ENCODE peak calls at places on chromosomes 13 and 19, in four cellular contexts. G, P, O and S are unnamed samples.

GRCh38 chr19:3978145-3978544 is 7.1 kb downstream of the EEF2 start:
- DNase-seq in G (no peak), P (no peak), O (no peak), S (no peak)

GRCh38 chr19:3285647-3286176 is 61.3 kb downstream of the CELF5 start:
- DNase-seq in G (no peak), P (peak; percentile 91), O (no peak), S (peak; percentile 59)

GRCh38 chr13:80040219-80040976 is 300.5 kb downstream of the SPRY2 start:
- DNase-seq in G (no peak), P (no peak), O (no peak), S (no peak)

GRCh38 chr19:49651871-49652722 is 10.1 kb downstream of the SCAF1 start:
- DNase-seq in G (no peak), P (no peak), O (no peak), S (no peak)

GRCh38 chr13:104099750-104100149 is 1033.5 kb upstream of the SLC10A2 start:
- DNase-seq in G (no peak), P (no peak), O (no peak), S (no peak)

GRCh38 chr19:39320948-39321831 is 527 bp upstream of the LRFN1 start:
- DNase-seq in G (no peak), P (peak; percentile 95), O (no peak), S (no peak)

GRCh38 chr13:38636106-38636505 is 50.8 kb upstream of the FREM2 start:
- DNase-seq in G (no peak), P (no peak), O (no peak), S (no peak)

GRCh38 chr13:48748681-48749080 is 95.0 kb downstream of the CYSLTR2 start:
- DNase-seq in G (no peak), P (no peak), O (no peak), S (no peak)

GRCh38 chr19:46426506-46427162 is 2.1 kb downstream of the PNMA8C start:
- DNase-seq in G (no peak), P (peak; percentile 94), O (no peak), S (peak; percentile 71)

GRCh38 chr19:35773020-35773809 is 2.1 kb upstream of the ARHGAP33 start:
- DNase-seq in G (no peak), P (no peak), O (no peak), S (no peak)

GRCh38 chr13:107819071-107819470 is 396.3 kb downstream of the LIG4 start:
- DNase-seq in G (no peak), P (no peak), O (no peak), S (no peak)

DNA sequence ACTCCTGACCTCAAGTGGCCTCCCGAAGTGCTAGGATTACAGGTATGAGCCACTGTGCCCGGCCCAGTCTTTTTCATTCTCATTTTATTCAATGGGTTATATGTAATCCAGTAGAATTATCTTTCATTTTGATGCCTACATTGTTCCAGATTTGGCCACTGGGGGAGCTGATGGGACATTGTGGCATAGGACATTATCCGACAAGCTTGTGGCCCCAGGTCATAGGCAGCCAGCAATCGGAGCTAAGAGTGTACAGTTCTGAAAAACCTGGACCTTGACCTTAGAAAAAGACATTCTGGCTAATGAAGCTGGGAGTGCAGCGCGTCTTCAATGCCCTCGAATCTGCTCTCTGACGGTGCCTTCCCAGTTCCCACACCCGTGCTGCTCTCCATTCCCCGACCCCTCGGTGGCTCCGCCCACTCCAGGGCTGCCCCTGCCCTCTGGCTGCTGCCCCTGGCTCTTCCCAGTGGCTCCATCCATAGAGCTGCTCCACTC is 108.7 kb downstream of the TEX29 start:
- DNase-seq in G (no peak), P (peak; percentile 54), O (no peak), S (peak; percentile 49)
- TF ChIP-seq JUND in G (no peak), P (no peak), O (no peak), S (no peak)

GRCh38 chr19:6800991-6801396 is 28.5 kb downstream of the VAV1 start:
- DNase-seq in G (no peak), P (no peak), O (no peak), S (peak; percentile 19)
- TF ChIP-seq CHD2 in G (no peak), P (no peak), O (no peak), S (no peak)

DNA sequence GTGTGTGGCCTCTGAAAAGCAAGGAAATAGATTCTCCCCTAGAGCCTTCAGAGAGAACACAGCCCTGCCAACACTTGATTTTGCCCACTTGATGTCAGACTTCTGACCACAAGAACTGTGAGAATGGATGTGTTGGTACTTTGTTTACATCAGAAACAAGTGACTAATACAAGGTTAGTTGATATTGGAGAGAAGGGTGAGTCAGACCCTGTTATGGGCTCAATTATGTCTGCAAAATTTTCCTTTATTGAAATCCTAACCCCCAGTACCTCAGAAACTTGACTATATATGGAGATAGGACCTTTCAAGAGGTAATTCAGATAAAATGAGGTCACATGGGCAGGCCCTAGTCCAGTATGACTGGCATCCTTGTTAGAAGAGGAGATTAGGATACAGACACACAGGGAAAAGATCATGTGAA is 226.7 kb downstream of the RFC3 start:
- DNase-seq in G (no peak), P (no peak), O (no peak), S (no peak)
- H2AFZ ChIP-seq in G (no peak overlapping the region), P (peak overlapping the region; percentile 48), O (no peak overlapping the region), S (no peak overlapping the region)

GRCh38 chr19:8311461-8312260 is 3.5 kb upstream of the CD320 start:
- DNase-seq in G (no peak), P (no peak), O (no peak), S (no peak)
- TF ChIP-seq JUND in G (no peak), P (no peak), O (no peak), S (no peak)

GRCh38 chr19:34618410-34618809 is 58.5 kb downstream of the SCGB2B2 start:
- DNase-seq in G (no peak), P (no peak), O (no peak), S (no peak)
- TF ChIP-seq CHD2 in G (no peak), P (no peak), O (no peak), S (no peak)